ENCODE peak calls at places on chromosomes 2 and 18, in six cellular contexts. One of them, this sample, is unnamed.

GRCh38 chr2:96616535-96616934 is 21.6 kb downstream of the KANSL3 start:
- DNase-seq in astrocyte: no peak
- DNase-seq in fibroblast of mammary gland: no peak
- DNase-seq in fibroblast of lung: no peak
- DNase-seq in NCI-H1105: no peak
- DNase-seq in NCI-H1092 treated with DMSO at 0.1 percent for 48 hours: no peak
- DNase-seq in this sample: no peak

GRCh38 chr2:202032841-202033316 is 776 bp upstream of the FZD7 start:
- DNase-seq in astrocyte: no peak
- DNase-seq in fibroblast of mammary gland: peak; percentile 49
- DNase-seq in fibroblast of lung: peak; percentile 62
- DNase-seq in NCI-H1105: no peak
- DNase-seq in NCI-H1092 treated with DMSO at 0.1 percent for 48 hours: no peak
- DNase-seq in this sample: peak; percentile 91

GRCh38 chr2:219527472-219527871 is 13.2 kb downstream of the ASIC4 start:
- DNase-seq in astrocyte: no peak
- DNase-seq in fibroblast of mammary gland: no peak
- DNase-seq in fibroblast of lung: no peak
- DNase-seq in NCI-H1105: no peak
- DNase-seq in NCI-H1092 treated with DMSO at 0.1 percent for 48 hours: no peak
- DNase-seq in this sample: no peak

GRCh38 chr2:15031745-15032240 is 399.3 kb downstream of the LRATD1 start:
- DNase-seq in astrocyte: no peak
- DNase-seq in fibroblast of mammary gland: no peak
- DNase-seq in fibroblast of lung: no peak
- DNase-seq in NCI-H1105: no peak
- DNase-seq in NCI-H1092 treated with DMSO at 0.1 percent for 48 hours: no peak
- DNase-seq in this sample: no peak

GRCh38 chr2:10079931-10080535 is at the start of gene CYS1:
- DNase-seq in astrocyte: no peak
- DNase-seq in fibroblast of mammary gland: no peak
- DNase-seq in fibroblast of lung: no peak
- DNase-seq in NCI-H1105: no peak
- DNase-seq in NCI-H1092 treated with DMSO at 0.1 percent for 48 hours: no peak
- DNase-seq in this sample: no peak

GRCh38 chr2:198630384-198630783 is 826.0 kb downstream of the PLCL1 start:
- DNase-seq in astrocyte: no peak
- DNase-seq in fibroblast of mammary gland: no peak
- DNase-seq in fibroblast of lung: no peak
- DNase-seq in NCI-H1105: no peak
- DNase-seq in NCI-H1092 treated with DMSO at 0.1 percent for 48 hours: no peak
- DNase-seq in this sample: no peak

GRCh38 chr18:6236258-6236657 is 178.5 kb downstream of the L3MBTL4 start:
- DNase-seq in astrocyte: no peak
- DNase-seq in fibroblast of mammary gland: no peak
- DNase-seq in fibroblast of lung: no peak
- DNase-seq in NCI-H1105: no peak
- DNase-seq in NCI-H1092 treated with DMSO at 0.1 percent for 48 hours: no peak
- DNase-seq in this sample: no peak

GRCh38 chr2:135245055-135245454 is 193.0 kb downstream of the RAB3GAP1 start:
- DNase-seq in astrocyte: peak; percentile 53
- DNase-seq in fibroblast of mammary gland: peak; percentile 34
- DNase-seq in fibroblast of lung: peak; percentile 36
- DNase-seq in NCI-H1105: no peak
- DNase-seq in NCI-H1092 treated with DMSO at 0.1 percent for 48 hours: no peak
- DNase-seq in this sample: no peak

GRCh38 chr2:122105885-122106221 is 350.4 kb downstream of the TSN start:
- DNase-seq in astrocyte: peak; percentile 27
- DNase-seq in fibroblast of mammary gland: no peak
- DNase-seq in fibroblast of lung: no peak
- DNase-seq in NCI-H1105: no peak
- DNase-seq in NCI-H1092 treated with DMSO at 0.1 percent for 48 hours: no peak
- DNase-seq in this sample: no peak

GRCh38 chr2:105243961-105244360 is 2.4 kb downstream of the GPR45 start:
- DNase-seq in astrocyte: no peak
- DNase-seq in fibroblast of mammary gland: no peak
- DNase-seq in fibroblast of lung: no peak
- DNase-seq in NCI-H1105: no peak
- DNase-seq in NCI-H1092 treated with DMSO at 0.1 percent for 48 hours: peak; percentile 4
- DNase-seq in this sample: no peak

GRCh38 chr18:35117951-35118411 is 76.8 kb downstream of the MAPRE2 start:
- DNase-seq in astrocyte: peak; percentile 79
- DNase-seq in fibroblast of mammary gland: peak; percentile 79
- DNase-seq in fibroblast of lung: peak; percentile 78
- DNase-seq in NCI-H1105: no peak
- DNase-seq in NCI-H1092 treated with DMSO at 0.1 percent for 48 hours: no peak
- DNase-seq in this sample: peak; percentile 71

GRCh38 chr2:224545884-224546644 is 39.1 kb downstream of the CUL3 start:
- DNase-seq in astrocyte: peak; percentile 56
- DNase-seq in fibroblast of mammary gland: peak; percentile 64
- DNase-seq in fibroblast of lung: peak; percentile 76
- DNase-seq in NCI-H1105: no peak
- DNase-seq in NCI-H1092 treated with DMSO at 0.1 percent for 48 hours: no peak
- DNase-seq in this sample: no peak

GRCh38 chr2:132009874-132010521 is 151.8 kb downstream of the ANKRD30BL start:
- DNase-seq in astrocyte: peak; percentile 46
- DNase-seq in fibroblast of mammary gland: no peak
- DNase-seq in fibroblast of lung: no peak
- DNase-seq in NCI-H1105: peak; percentile 9
- DNase-seq in NCI-H1092 treated with DMSO at 0.1 percent for 48 hours: no peak
- DNase-seq in this sample: no peak

GRCh38 chr2:129764376-129765325 is 214.8 kb upstream of the RAB6C start:
- DNase-seq in astrocyte: no peak
- DNase-seq in fibroblast of mammary gland: no peak
- DNase-seq in fibroblast of lung: no peak
- DNase-seq in NCI-H1105: no peak
- DNase-seq in NCI-H1092 treated with DMSO at 0.1 percent for 48 hours: no peak
- DNase-seq in this sample: no peak

GRCh38 chr18:62033756-62034155 is 140.9 kb upstream of the RNF152 start:
- DNase-seq in astrocyte: no peak
- DNase-seq in fibroblast of mammary gland: peak; percentile 15
- DNase-seq in fibroblast of lung: no peak
- DNase-seq in NCI-H1105: no peak
- DNase-seq in NCI-H1092 treated with DMSO at 0.1 percent for 48 hours: no peak
- DNase-seq in this sample: no peak

GRCh38 chr2:96260404-96261260 is 5.2 kb downstream of the TMEM127 start:
- DNase-seq in astrocyte: peak; percentile 81
- DNase-seq in fibroblast of mammary gland: peak; percentile 94
- DNase-seq in fibroblast of lung: peak; percentile 92
- DNase-seq in NCI-H1105: no peak
- DNase-seq in NCI-H1092 treated with DMSO at 0.1 percent for 48 hours: peak; percentile 22
- DNase-seq in this sample: peak; percentile 77

GRCh38 chr2:98911376-98912154 is 24.5 kb downstream of the CRACDL start:
- DNase-seq in astrocyte: peak; percentile 50
- DNase-seq in fibroblast of mammary gland: peak; percentile 66
- DNase-seq in fibroblast of lung: no peak
- DNase-seq in NCI-H1105: no peak
- DNase-seq in NCI-H1092 treated with DMSO at 0.1 percent for 48 hours: no peak
- DNase-seq in this sample: peak; percentile 60